ENCODE peak calls at places on chromosomes 12 and 14, in nine cellular contexts. One of them, this sample, is unnamed. For H3K4me1, the result is how much of the 10 kb centered on the place peaks cover.

GRCh38 chr14:105061428-105062047 is 3.7 kb downstream of the GPR132 start:
- DNase-seq in right cardiac atrium: peak
- DNase-seq in A673: no peak
- DNase-seq in fibroblast of lung: no peak
- DNase-seq in BE2C: no peak
- DNase-seq in tibial artery: peak
- DNase-seq in HCT116: no peak
- DNase-seq in pancreas: peak
- DNase-seq in naive thymus-derived CD4-positive, alpha-beta T cell: peak
- DNase-seq in this sample: no peak

GRCh38 chr14:58793096-58793740 is 155.5 kb downstream of the DACT1 start:
- DNase-seq in right cardiac atrium: no peak
- DNase-seq in A673: no peak
- DNase-seq in fibroblast of lung: no peak
- DNase-seq in BE2C: no peak
- DNase-seq in tibial artery: no peak
- DNase-seq in HCT116: no peak
- DNase-seq in pancreas: no peak
- DNase-seq in naive thymus-derived CD4-positive, alpha-beta T cell: no peak
- DNase-seq in this sample: no peak

GRCh38 chr14:90179809-90180779 is 76.3 kb upstream of the PSMC1 start:
- DNase-seq in right cardiac atrium: no peak
- DNase-seq in A673: no peak
- DNase-seq in fibroblast of lung: no peak
- DNase-seq in BE2C: no peak
- DNase-seq in tibial artery: no peak
- DNase-seq in HCT116: no peak
- DNase-seq in pancreas: no peak
- DNase-seq in naive thymus-derived CD4-positive, alpha-beta T cell: no peak
- DNase-seq in this sample: no peak

GRCh38 chr14:78498062-78498595 is 328.0 kb downstream of the NRXN3 start:
- DNase-seq in right cardiac atrium: no peak
- DNase-seq in A673: no peak
- DNase-seq in fibroblast of lung: no peak
- DNase-seq in BE2C: no peak
- DNase-seq in tibial artery: no peak
- DNase-seq in HCT116: no peak
- DNase-seq in pancreas: no peak
- DNase-seq in naive thymus-derived CD4-positive, alpha-beta T cell: no peak
- DNase-seq in this sample: no peak

GRCh38 chr12:30134229-30134628 is 350.5 kb upstream of the TMTC1 start:
- DNase-seq in right cardiac atrium: no peak
- DNase-seq in A673: no peak
- DNase-seq in fibroblast of lung: no peak
- DNase-seq in BE2C: no peak
- DNase-seq in tibial artery: no peak
- DNase-seq in HCT116: peak
- DNase-seq in pancreas: no peak
- DNase-seq in naive thymus-derived CD4-positive, alpha-beta T cell: no peak
- DNase-seq in this sample: peak

GRCh38 chr14:51394391-51394790 is 154.3 kb downstream of the TMX1 start:
- DNase-seq in right cardiac atrium: no peak
- DNase-seq in A673: no peak
- DNase-seq in fibroblast of lung: peak
- DNase-seq in BE2C: no peak
- DNase-seq in tibial artery: no peak
- DNase-seq in HCT116: no peak
- DNase-seq in pancreas: no peak
- DNase-seq in naive thymus-derived CD4-positive, alpha-beta T cell: no peak
- DNase-seq in this sample: no peak

GRCh38 chr12:54431911-54432814 is 13.1 kb upstream of the ITGA5 start:
- DNase-seq in right cardiac atrium: peak
- DNase-seq in A673: peak
- DNase-seq in fibroblast of lung: peak
- DNase-seq in BE2C: no peak
- DNase-seq in tibial artery: peak
- DNase-seq in HCT116: no peak
- DNase-seq in pancreas: no peak
- DNase-seq in naive thymus-derived CD4-positive, alpha-beta T cell: peak
- DNase-seq in this sample: peak

GRCh38 chr12:115597157-115597712 is 680.3 kb downstream of the MED13L start:
- DNase-seq in right cardiac atrium: no peak
- DNase-seq in A673: no peak
- DNase-seq in fibroblast of lung: peak
- DNase-seq in BE2C: no peak
- DNase-seq in tibial artery: no peak
- DNase-seq in HCT116: peak
- DNase-seq in pancreas: no peak
- DNase-seq in naive thymus-derived CD4-positive, alpha-beta T cell: no peak
- DNase-seq in this sample: no peak

GRCh38 chr12:108635201-108635996 is 1.7 kb upstream of the SELPLG start:
- DNase-seq in right cardiac atrium: no peak
- DNase-seq in A673: no peak
- DNase-seq in fibroblast of lung: no peak
- DNase-seq in BE2C: no peak
- DNase-seq in tibial artery: no peak
- DNase-seq in HCT116: no peak
- DNase-seq in pancreas: no peak
- DNase-seq in naive thymus-derived CD4-positive, alpha-beta T cell: peak
- DNase-seq in this sample: peak

GRCh38 chr12:108634225-108634795 is 616 bp upstream of the SELPLG start:
- DNase-seq in right cardiac atrium: peak
- DNase-seq in A673: no peak
- DNase-seq in fibroblast of lung: no peak
- DNase-seq in BE2C: no peak
- DNase-seq in tibial artery: no peak
- DNase-seq in HCT116: no peak
- DNase-seq in pancreas: peak
- DNase-seq in naive thymus-derived CD4-positive, alpha-beta T cell: no peak
- DNase-seq in this sample: no peak

GRCh38 chr12:108637631-108638030 is 3.9 kb upstream of the SELPLG start:
- DNase-seq in right cardiac atrium: no peak
- DNase-seq in A673: no peak
- DNase-seq in fibroblast of lung: no peak
- DNase-seq in BE2C: no peak
- DNase-seq in tibial artery: no peak
- DNase-seq in HCT116: no peak
- DNase-seq in pancreas: no peak
- DNase-seq in naive thymus-derived CD4-positive, alpha-beta T cell: no peak
- DNase-seq in this sample: no peak

GRCh38 chr12:108637222-108637621 is 3.5 kb upstream of the SELPLG start:
- DNase-seq in right cardiac atrium: no peak
- DNase-seq in A673: no peak
- DNase-seq in fibroblast of lung: no peak
- DNase-seq in BE2C: no peak
- DNase-seq in tibial artery: no peak
- DNase-seq in HCT116: no peak
- DNase-seq in pancreas: no peak
- DNase-seq in naive thymus-derived CD4-positive, alpha-beta T cell: no peak
- DNase-seq in this sample: no peak

DNA sequence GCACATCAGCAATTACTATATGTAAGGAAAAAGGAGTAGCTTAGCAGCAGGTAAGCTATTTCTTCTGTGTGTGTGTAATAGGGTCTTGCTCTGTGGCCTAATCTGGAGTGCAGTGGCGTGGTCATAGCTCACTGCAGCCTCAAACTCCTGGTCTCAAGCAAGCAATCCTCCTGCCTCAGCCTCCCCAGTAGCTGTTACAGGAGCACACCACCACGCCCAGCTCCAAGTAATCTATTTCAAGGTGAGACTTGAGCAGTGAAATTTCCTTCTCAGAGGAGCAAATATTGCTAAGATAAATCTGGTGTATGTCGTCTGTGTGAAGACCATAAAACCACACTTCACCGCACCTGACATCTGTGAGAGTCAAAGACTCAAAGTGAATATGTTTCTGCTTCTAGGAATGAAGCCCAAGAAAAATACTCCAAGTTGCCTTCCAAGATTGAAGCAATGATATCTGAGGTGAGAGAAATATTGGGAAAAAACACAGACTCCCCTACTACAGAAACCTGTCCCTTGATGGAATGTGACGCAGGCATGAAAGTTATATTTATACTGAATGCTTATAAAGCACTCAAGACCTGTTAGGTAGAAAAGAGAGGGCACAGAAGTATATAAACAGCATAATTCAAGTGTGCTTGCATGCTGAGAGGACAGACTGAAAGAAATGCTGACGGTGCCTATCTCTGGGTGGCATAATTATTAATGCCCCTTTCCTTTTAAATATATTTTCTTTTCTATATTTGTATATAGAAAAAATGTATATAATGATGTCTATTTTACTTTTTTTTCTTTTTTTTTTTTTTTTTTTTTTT is 2.5 kb upstream of the SELPLG start:
- DNase-seq in right cardiac atrium: no peak
- DNase-seq in A673: no peak
- DNase-seq in fibroblast of lung: no peak
- DNase-seq in BE2C: no peak
- DNase-seq in tibial artery: no peak
- DNase-seq in HCT116: no peak
- DNase-seq in pancreas: no peak
- DNase-seq in naive thymus-derived CD4-positive, alpha-beta T cell: no peak
- DNase-seq in this sample: no peak
- H3K4me1 ChIP-seq in right cardiac atrium: under half
- H3K4me1 ChIP-seq in A673: under half
- H3K4me1 ChIP-seq in fibroblast of lung: under half
- H3K4me1 ChIP-seq in BE2C: under half
- H3K4me1 ChIP-seq in tibial artery: under half
- H3K4me1 ChIP-seq in HCT116: under half
- H3K4me1 ChIP-seq in pancreas: under half
- H3K4me1 ChIP-seq in naive thymus-derived CD4-positive, alpha-beta T cell: under half
- H3K4me1 ChIP-seq in this sample: under half

GRCh38 chr12:53182836-53183235 is 2.1 kb upstream of the CSAD start:
- DNase-seq in right cardiac atrium: no peak
- DNase-seq in A673: peak
- DNase-seq in fibroblast of lung: no peak
- DNase-seq in BE2C: no peak
- DNase-seq in tibial artery: no peak
- DNase-seq in HCT116: no peak
- DNase-seq in pancreas: no peak
- DNase-seq in naive thymus-derived CD4-positive, alpha-beta T cell: no peak
- DNase-seq in this sample: no peak
- H3K4me3 ChIP-seq in right cardiac atrium: no peak
- H3K4me3 ChIP-seq in A673: no peak
- H3K4me3 ChIP-seq in fibroblast of lung: peak
- H3K4me3 ChIP-seq in BE2C: no peak
- H3K4me3 ChIP-seq in tibial artery: peak
- H3K4me3 ChIP-seq in HCT116: no peak
- H3K4me3 ChIP-seq in pancreas: no peak
- H3K4me3 ChIP-seq in naive thymus-derived CD4-positive, alpha-beta T cell: no peak
- H3K4me3 ChIP-seq in this sample: no peak

GRCh38 chr12:24603371-24603770 is 345.5 kb downstream of the BCAT1 start:
- DNase-seq in right cardiac atrium: no peak
- DNase-seq in A673: no peak
- DNase-seq in fibroblast of lung: no peak
- DNase-seq in BE2C: no peak
- DNase-seq in tibial artery: no peak
- DNase-seq in HCT116: no peak
- DNase-seq in pancreas: no peak
- DNase-seq in naive thymus-derived CD4-positive, alpha-beta T cell: no peak
- DNase-seq in this sample: no peak

GRCh38 chr12:24605916-24606315 is 343.0 kb downstream of the BCAT1 start:
- DNase-seq in right cardiac atrium: no peak
- DNase-seq in A673: no peak
- DNase-seq in fibroblast of lung: no peak
- DNase-seq in BE2C: no peak
- DNase-seq in tibial artery: no peak
- DNase-seq in HCT116: no peak
- DNase-seq in pancreas: no peak
- DNase-seq in naive thymus-derived CD4-positive, alpha-beta T cell: no peak
- DNase-seq in this sample: no peak

GRCh38 chr12:24608108-24608507 is 340.8 kb downstream of the BCAT1 start:
- DNase-seq in right cardiac atrium: no peak
- DNase-seq in A673: no peak
- DNase-seq in fibroblast of lung: no peak
- DNase-seq in BE2C: no peak
- DNase-seq in tibial artery: no peak
- DNase-seq in HCT116: no peak
- DNase-seq in pancreas: no peak
- DNase-seq in naive thymus-derived CD4-positive, alpha-beta T cell: no peak
- DNase-seq in this sample: no peak

GRCh38 chr12:24605466-24605865 is 343.4 kb downstream of the BCAT1 start:
- DNase-seq in right cardiac atrium: no peak
- DNase-seq in A673: no peak
- DNase-seq in fibroblast of lung: no peak
- DNase-seq in BE2C: no peak
- DNase-seq in tibial artery: no peak
- DNase-seq in HCT116: no peak
- DNase-seq in pancreas: no peak
- DNase-seq in naive thymus-derived CD4-positive, alpha-beta T cell: no peak
- DNase-seq in this sample: no peak

DNA sequence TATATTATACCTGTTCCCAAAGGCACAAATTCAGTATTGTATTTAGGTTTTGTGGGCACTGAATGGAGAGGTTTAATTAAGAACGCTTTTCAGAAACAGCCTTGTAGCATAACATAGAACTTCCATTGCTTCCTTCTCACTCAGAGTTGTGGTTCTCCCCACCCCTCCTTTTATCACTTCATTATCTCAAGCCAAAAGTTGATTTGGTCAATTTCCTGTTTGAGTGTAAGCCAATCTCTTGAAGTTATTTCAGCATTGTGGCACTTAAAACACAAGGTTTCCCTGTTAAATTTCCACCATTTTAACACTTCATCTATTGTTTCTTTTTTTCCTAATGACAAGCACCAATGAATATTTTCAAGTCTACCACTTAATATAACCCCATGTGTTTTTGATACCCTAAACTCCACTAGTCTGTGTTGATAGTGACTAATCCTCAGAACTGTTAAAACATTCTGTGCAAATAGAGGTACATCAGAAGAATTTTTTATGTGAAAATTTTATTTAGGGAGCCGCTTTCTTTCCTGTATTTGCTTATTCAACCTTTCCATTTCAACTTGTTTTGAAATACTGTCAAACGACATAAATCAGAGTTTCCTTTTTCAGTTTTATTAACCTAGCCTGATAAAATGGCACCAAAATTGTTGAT is 340.1 kb downstream of the BCAT1 start:
- DNase-seq in right cardiac atrium: no peak
- DNase-seq in A673: peak
- DNase-seq in fibroblast of lung: no peak
- DNase-seq in BE2C: no peak
- DNase-seq in tibial artery: no peak
- DNase-seq in HCT116: no peak
- DNase-seq in pancreas: no peak
- DNase-seq in naive thymus-derived CD4-positive, alpha-beta T cell: no peak
- DNase-seq in this sample: no peak
- H3K4me1 ChIP-seq in right cardiac atrium: under half
- H3K4me1 ChIP-seq in A673: under half
- H3K4me1 ChIP-seq in fibroblast of lung: under half
- H3K4me1 ChIP-seq in BE2C: under half
- H3K4me1 ChIP-seq in tibial artery: under half
- H3K4me1 ChIP-seq in HCT116: under half
- H3K4me1 ChIP-seq in pancreas: under half
- H3K4me1 ChIP-seq in naive thymus-derived CD4-positive, alpha-beta T cell: under half
- H3K4me1 ChIP-seq in this sample: under half

GRCh38 chr12:52418576-52419110 is 12.5 kb upstream of the KRT82 start:
- DNase-seq in right cardiac atrium: peak
- DNase-seq in A673: no peak
- DNase-seq in fibroblast of lung: no peak
- DNase-seq in BE2C: no peak
- DNase-seq in tibial artery: no peak
- DNase-seq in HCT116: no peak
- DNase-seq in pancreas: no peak
- DNase-seq in naive thymus-derived CD4-positive, alpha-beta T cell: no peak
- DNase-seq in this sample: no peak

GRCh38 chr12:52417742-52418141 is 11.6 kb upstream of the KRT82 start:
- DNase-seq in right cardiac atrium: peak
- DNase-seq in A673: no peak
- DNase-seq in fibroblast of lung: no peak
- DNase-seq in BE2C: no peak
- DNase-seq in tibial artery: no peak
- DNase-seq in HCT116: no peak
- DNase-seq in pancreas: no peak
- DNase-seq in naive thymus-derived CD4-positive, alpha-beta T cell: no peak
- DNase-seq in this sample: no peak

GRCh38 chr12:52416788-52417187 is 10.7 kb upstream of the KRT82 start:
- DNase-seq in right cardiac atrium: no peak
- DNase-seq in A673: no peak
- DNase-seq in fibroblast of lung: no peak
- DNase-seq in BE2C: no peak
- DNase-seq in tibial artery: no peak
- DNase-seq in HCT116: no peak
- DNase-seq in pancreas: no peak
- DNase-seq in naive thymus-derived CD4-positive, alpha-beta T cell: no peak
- DNase-seq in this sample: no peak

GRCh38 chr12:52423035-52423434 is 11.1 kb downstream of the KRT75 start:
- DNase-seq in right cardiac atrium: no peak
- DNase-seq in A673: no peak
- DNase-seq in fibroblast of lung: no peak
- DNase-seq in BE2C: no peak
- DNase-seq in tibial artery: no peak
- DNase-seq in HCT116: no peak
- DNase-seq in pancreas: no peak
- DNase-seq in naive thymus-derived CD4-positive, alpha-beta T cell: no peak
- DNase-seq in this sample: no peak

DNA sequence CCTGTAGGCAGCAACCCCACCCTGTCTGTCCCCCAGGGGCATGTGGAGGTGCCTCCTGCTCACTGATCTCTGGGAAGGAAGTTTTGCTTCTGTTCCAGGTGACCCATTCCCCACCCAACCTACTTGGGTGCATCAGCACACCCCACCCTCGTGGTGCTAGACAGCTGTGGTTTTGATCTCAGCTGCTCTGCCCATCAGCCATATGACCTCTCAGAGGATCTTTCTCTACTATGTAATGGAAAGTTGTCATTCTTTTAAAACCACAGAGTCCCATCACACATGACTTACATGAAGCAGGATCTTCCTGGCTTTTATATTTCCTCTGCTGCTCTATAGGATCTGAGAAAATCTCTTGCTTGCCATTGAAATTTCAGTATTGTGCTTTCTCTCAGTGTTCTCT is 13.5 kb upstream of the KRT82 start:
- DNase-seq in right cardiac atrium: no peak
- DNase-seq in A673: no peak
- DNase-seq in fibroblast of lung: no peak
- DNase-seq in BE2C: no peak
- DNase-seq in tibial artery: no peak
- DNase-seq in HCT116: no peak
- DNase-seq in pancreas: no peak
- DNase-seq in naive thymus-derived CD4-positive, alpha-beta T cell: no peak
- DNase-seq in this sample: no peak
- H3K4me3 ChIP-seq in right cardiac atrium: no peak
- H3K4me3 ChIP-seq in A673: no peak
- H3K4me3 ChIP-seq in fibroblast of lung: no peak
- H3K4me3 ChIP-seq in BE2C: no peak
- H3K4me3 ChIP-seq in tibial artery: no peak
- H3K4me3 ChIP-seq in HCT116: no peak
- H3K4me3 ChIP-seq in pancreas: no peak
- H3K4me3 ChIP-seq in naive thymus-derived CD4-positive, alpha-beta T cell: no peak
- H3K4me3 ChIP-seq in this sample: no peak